ENCODE peak calls at places on chromosomes 2 and 18, in five cellular contexts. One of them, this sample, is unnamed.

GRCh38 chr2:55771612-55772011 is 78.0 kb upstream of the PNPT1 start:
- DNase-seq in amygdala: no peak
- DNase-seq in activated CD4-positive, CD25-positive, alpha-beta regulatory T cell: no peak
- DNase-seq in stimulated activated CD4-positive, alpha-beta T cell treated with anti-CD3 and anti-CD28 coated beads, Interleukin-15, amount 100 ng/mL, for 1 hour: no peak
- DNase-seq in NCI-H524: peak; percentile 40
- DNase-seq in this sample: peak; percentile 41

GRCh38 chr2:12202301-12202700 is 455.9 kb downstream of the LPIN1 start:
- DNase-seq in amygdala: no peak
- DNase-seq in activated CD4-positive, CD25-positive, alpha-beta regulatory T cell: no peak
- DNase-seq in stimulated activated CD4-positive, alpha-beta T cell treated with anti-CD3 and anti-CD28 coated beads, Interleukin-15, amount 100 ng/mL, for 1 hour: no peak
- DNase-seq in NCI-H524: no peak
- DNase-seq in this sample: no peak

GRCh38 chr2:11456251-11456650 is 9.7 kb downstream of the E2F6 start:
- DNase-seq in amygdala: no peak
- DNase-seq in activated CD4-positive, CD25-positive, alpha-beta regulatory T cell: no peak
- DNase-seq in stimulated activated CD4-positive, alpha-beta T cell treated with anti-CD3 and anti-CD28 coated beads, Interleukin-15, amount 100 ng/mL, for 1 hour: no peak
- DNase-seq in NCI-H524: no peak
- DNase-seq in this sample: no peak

GRCh38 chr2:55408946-55409868 is 10.4 kb downstream of the CCDC88A start:
- DNase-seq in amygdala: no peak
- DNase-seq in activated CD4-positive, CD25-positive, alpha-beta regulatory T cell: no peak
- DNase-seq in stimulated activated CD4-positive, alpha-beta T cell treated with anti-CD3 and anti-CD28 coated beads, Interleukin-15, amount 100 ng/mL, for 1 hour: no peak
- DNase-seq in NCI-H524: no peak
- DNase-seq in this sample: no peak

GRCh38 chr2:217520361-217521010 is 482.3 kb downstream of the TNS1 start:
- DNase-seq in amygdala: no peak
- DNase-seq in activated CD4-positive, CD25-positive, alpha-beta regulatory T cell: no peak
- DNase-seq in stimulated activated CD4-positive, alpha-beta T cell treated with anti-CD3 and anti-CD28 coated beads, Interleukin-15, amount 100 ng/mL, for 1 hour: no peak
- DNase-seq in NCI-H524: no peak
- DNase-seq in this sample: no peak

GRCh38 chr2:73928995-73929394 is 2.3 kb downstream of the DGUOK start:
- DNase-seq in amygdala: no peak
- DNase-seq in activated CD4-positive, CD25-positive, alpha-beta regulatory T cell: no peak
- DNase-seq in stimulated activated CD4-positive, alpha-beta T cell treated with anti-CD3 and anti-CD28 coated beads, Interleukin-15, amount 100 ng/mL, for 1 hour: no peak
- DNase-seq in NCI-H524: no peak
- DNase-seq in this sample: no peak

GRCh38 chr2:29223851-29224692 is 108.9 kb downstream of the CLIP4 start:
- DNase-seq in amygdala: no peak
- DNase-seq in activated CD4-positive, CD25-positive, alpha-beta regulatory T cell: no peak
- DNase-seq in stimulated activated CD4-positive, alpha-beta T cell treated with anti-CD3 and anti-CD28 coated beads, Interleukin-15, amount 100 ng/mL, for 1 hour: no peak
- DNase-seq in NCI-H524: peak; percentile 17
- DNase-seq in this sample: no peak

GRCh38 chr2:144161061-144161460 is 358.9 kb downstream of the ZEB2 start:
- DNase-seq in amygdala: no peak
- DNase-seq in activated CD4-positive, CD25-positive, alpha-beta regulatory T cell: no peak
- DNase-seq in stimulated activated CD4-positive, alpha-beta T cell treated with anti-CD3 and anti-CD28 coated beads, Interleukin-15, amount 100 ng/mL, for 1 hour: no peak
- DNase-seq in NCI-H524: no peak
- DNase-seq in this sample: no peak

GRCh38 chr2:102737435-102737834 is 24.4 kb upstream of the TMEM182 start:
- DNase-seq in amygdala: no peak
- DNase-seq in activated CD4-positive, CD25-positive, alpha-beta regulatory T cell: no peak
- DNase-seq in stimulated activated CD4-positive, alpha-beta T cell treated with anti-CD3 and anti-CD28 coated beads, Interleukin-15, amount 100 ng/mL, for 1 hour: no peak
- DNase-seq in NCI-H524: no peak
- DNase-seq in this sample: no peak

GRCh38 chr2:128293870-128294455 is 24.7 kb downstream of the HS6ST1 start:
- DNase-seq in amygdala: no peak
- DNase-seq in activated CD4-positive, CD25-positive, alpha-beta regulatory T cell: no peak
- DNase-seq in stimulated activated CD4-positive, alpha-beta T cell treated with anti-CD3 and anti-CD28 coated beads, Interleukin-15, amount 100 ng/mL, for 1 hour: no peak
- DNase-seq in NCI-H524: no peak
- DNase-seq in this sample: no peak

GRCh38 chr2:240325654-240326031 is 109.8 kb upstream of the GPC1 start:
- DNase-seq in amygdala: no peak
- DNase-seq in activated CD4-positive, CD25-positive, alpha-beta regulatory T cell: no peak
- DNase-seq in stimulated activated CD4-positive, alpha-beta T cell treated with anti-CD3 and anti-CD28 coated beads, Interleukin-15, amount 100 ng/mL, for 1 hour: no peak
- DNase-seq in NCI-H524: no peak
- DNase-seq in this sample: peak; percentile 62

GRCh38 chr2:27573452-27573851 is 9.4 kb upstream of the ZNF512 start:
- DNase-seq in amygdala: no peak
- DNase-seq in activated CD4-positive, CD25-positive, alpha-beta regulatory T cell: no peak
- DNase-seq in stimulated activated CD4-positive, alpha-beta T cell treated with anti-CD3 and anti-CD28 coated beads, Interleukin-15, amount 100 ng/mL, for 1 hour: no peak
- DNase-seq in NCI-H524: no peak
- DNase-seq in this sample: no peak

GRCh38 chr2:46034535-46034934 is 262.7 kb upstream of the EPAS1 start:
- DNase-seq in amygdala: no peak
- DNase-seq in activated CD4-positive, CD25-positive, alpha-beta regulatory T cell: no peak
- DNase-seq in stimulated activated CD4-positive, alpha-beta T cell treated with anti-CD3 and anti-CD28 coated beads, Interleukin-15, amount 100 ng/mL, for 1 hour: no peak
- DNase-seq in NCI-H524: no peak
- DNase-seq in this sample: no peak

GRCh38 chr18:42030586-42031182 is 75.7 kb downstream of the PIK3C3 start:
- DNase-seq in amygdala: no peak
- DNase-seq in activated CD4-positive, CD25-positive, alpha-beta regulatory T cell: no peak
- DNase-seq in stimulated activated CD4-positive, alpha-beta T cell treated with anti-CD3 and anti-CD28 coated beads, Interleukin-15, amount 100 ng/mL, for 1 hour: no peak
- DNase-seq in NCI-H524: peak; percentile 14
- DNase-seq in this sample: no peak

GRCh38 chr18:13645093-13645492 is 81.3 kb downstream of the FAM210A start:
- DNase-seq in amygdala: no peak
- DNase-seq in activated CD4-positive, CD25-positive, alpha-beta regulatory T cell: no peak
- DNase-seq in stimulated activated CD4-positive, alpha-beta T cell treated with anti-CD3 and anti-CD28 coated beads, Interleukin-15, amount 100 ng/mL, for 1 hour: no peak
- DNase-seq in NCI-H524: no peak
- DNase-seq in this sample: no peak

GRCh38 chr2:209472871-209473270 is 49.0 kb downstream of the MAP2 start:
- DNase-seq in amygdala: no peak
- DNase-seq in activated CD4-positive, CD25-positive, alpha-beta regulatory T cell: no peak
- DNase-seq in stimulated activated CD4-positive, alpha-beta T cell treated with anti-CD3 and anti-CD28 coated beads, Interleukin-15, amount 100 ng/mL, for 1 hour: no peak
- DNase-seq in NCI-H524: no peak
- DNase-seq in this sample: no peak

GRCh38 chr18:30597202-30597601 is 445.3 kb downstream of the DSC3 start:
- DNase-seq in amygdala: no peak
- DNase-seq in activated CD4-positive, CD25-positive, alpha-beta regulatory T cell: no peak
- DNase-seq in stimulated activated CD4-positive, alpha-beta T cell treated with anti-CD3 and anti-CD28 coated beads, Interleukin-15, amount 100 ng/mL, for 1 hour: no peak
- DNase-seq in NCI-H524: no peak
- DNase-seq in this sample: no peak

GRCh38 chr2:151007365-151007764 is 254.3 kb downstream of the RBM43 start:
- DNase-seq in amygdala: no peak
- DNase-seq in activated CD4-positive, CD25-positive, alpha-beta regulatory T cell: no peak
- DNase-seq in stimulated activated CD4-positive, alpha-beta T cell treated with anti-CD3 and anti-CD28 coated beads, Interleukin-15, amount 100 ng/mL, for 1 hour: no peak
- DNase-seq in NCI-H524: no peak
- DNase-seq in this sample: no peak

GRCh38 chr2:181586569-181587076 is 70.3 kb downstream of the CERKL start:
- DNase-seq in amygdala: no peak
- DNase-seq in activated CD4-positive, CD25-positive, alpha-beta regulatory T cell: no peak
- DNase-seq in stimulated activated CD4-positive, alpha-beta T cell treated with anti-CD3 and anti-CD28 coated beads, Interleukin-15, amount 100 ng/mL, for 1 hour: no peak
- DNase-seq in NCI-H524: peak; percentile 99
- DNase-seq in this sample: no peak

GRCh38 chr18:26460449-26461091 is 87.8 kb downstream of the KCTD1 start:
- DNase-seq in amygdala: no peak
- DNase-seq in activated CD4-positive, CD25-positive, alpha-beta regulatory T cell: no peak
- DNase-seq in stimulated activated CD4-positive, alpha-beta T cell treated with anti-CD3 and anti-CD28 coated beads, Interleukin-15, amount 100 ng/mL, for 1 hour: no peak
- DNase-seq in NCI-H524: no peak
- DNase-seq in this sample: no peak

GRCh38 chr2:136206613-136207012 is 88.7 kb upstream of the CXCR4 start:
- DNase-seq in amygdala: no peak
- DNase-seq in activated CD4-positive, CD25-positive, alpha-beta regulatory T cell: no peak
- DNase-seq in stimulated activated CD4-positive, alpha-beta T cell treated with anti-CD3 and anti-CD28 coated beads, Interleukin-15, amount 100 ng/mL, for 1 hour: no peak
- DNase-seq in NCI-H524: peak; percentile 16
- DNase-seq in this sample: no peak

GRCh38 chr2:199462167-199462976 is 4.6 kb upstream of the SATB2 start:
- DNase-seq in amygdala: no peak
- DNase-seq in activated CD4-positive, CD25-positive, alpha-beta regulatory T cell: no peak
- DNase-seq in stimulated activated CD4-positive, alpha-beta T cell treated with anti-CD3 and anti-CD28 coated beads, Interleukin-15, amount 100 ng/mL, for 1 hour: no peak
- DNase-seq in NCI-H524: no peak
- DNase-seq in this sample: no peak

GRCh38 chr18:46097378-46097852 is 681 bp downstream of the ATP5F1A start:
- DNase-seq in amygdala: no peak
- DNase-seq in activated CD4-positive, CD25-positive, alpha-beta regulatory T cell: no peak
- DNase-seq in stimulated activated CD4-positive, alpha-beta T cell treated with anti-CD3 and anti-CD28 coated beads, Interleukin-15, amount 100 ng/mL, for 1 hour: no peak
- DNase-seq in NCI-H524: peak; percentile 24
- DNase-seq in this sample: no peak

GRCh38 chr18:48563027-48563426 is 24.2 kb downstream of the CTIF start:
- DNase-seq in amygdala: no peak
- DNase-seq in activated CD4-positive, CD25-positive, alpha-beta regulatory T cell: no peak
- DNase-seq in stimulated activated CD4-positive, alpha-beta T cell treated with anti-CD3 and anti-CD28 coated beads, Interleukin-15, amount 100 ng/mL, for 1 hour: no peak
- DNase-seq in NCI-H524: no peak
- DNase-seq in this sample: no peak

This sample was measured in frontal cortex.